ENCODE peak calls at places on chromosomes 7 and 10, in ten cellular contexts. F, T, I, Q, D, P, O, X, W and E are unnamed samples.
A peak's percentile ranks its signal among the peaks of the same experiment; 100 is the strongest.

GRCh38 chr7:150992833-150993302 is 2.1 kb downstream of the NOS3 start:
- DNase-seq in I (no peak), D (peak; percentile 76), P (no peak), O (no peak), X (no peak), Q (no peak), F (peak; percentile 78), W (no peak), T (no peak), E (no peak)

GRCh38 chr10:96470108-96470743 is 43.5 kb downstream of the TLL2 start:
- DNase-seq in D (peak; percentile 43), X (peak; percentile 51), O (peak; percentile 10), T (no peak), Q (no peak), I (no peak), W (no peak), P (peak; percentile 43), F (peak; percentile 63), E (no peak)

GRCh38 chr7:152761116-152761748 is 1.7 kb downstream of the ACTR3B start:
- DNase-seq in Q (no peak), O (no peak), T (no peak), F (no peak), W (no peak), X (no peak), D (no peak), I (no peak), P (peak; percentile 1), E (no peak)

GRCh38 chr7:47358944-47359588 is 222.8 kb downstream of the TNS3 start:
- DNase-seq in I (no peak), X (no peak), W (peak; percentile 13), F (no peak), T (no peak), O (no peak), D (no peak), Q (no peak), P (no peak), E (no peak)

GRCh38 chr10:4262449-4262848 is 477.4 kb upstream of the KLF6 start:
- DNase-seq in P (no peak), T (no peak), F (no peak), X (no peak), D (no peak), I (no peak), Q (no peak), W (no peak), O (no peak), E (no peak)

GRCh38 chr10:95472304-95473088 is 88.7 kb downstream of the SORBS1 start:
- DNase-seq in P (no peak), W (no peak), I (no peak), Q (no peak), O (no peak), D (no peak), F (no peak), T (no peak), X (no peak), E (no peak)

GRCh38 chr7:96823274-96823673 is 113.6 kb upstream of the SEM1 start:
- DNase-seq in W (no peak), X (no peak), I (no peak), Q (no peak), F (peak; percentile 74), O (no peak), P (no peak), D (no peak), T (peak; percentile 79), E (no peak)

GRCh38 chr10:70461397-70462348 is 16.9 kb upstream of the PALD1 start:
- DNase-seq in T (peak; percentile 22), Q (peak; percentile 21), I (no peak), X (peak; percentile 78), P (peak; percentile 61), D (peak; percentile 58), F (peak; percentile 62), W (no peak), O (peak; percentile 35), E (no peak)

GRCh38 chr10:47088656-47089354 is 177.6 kb downstream of the PTPN20 start:
- DNase-seq in W (no peak), X (no peak), T (no peak), Q (no peak), P (no peak), I (no peak), D (no peak), F (no peak), O (no peak), E (no peak)

GRCh38 chr7:22675436-22675835 is 51.6 kb upstream of the IL6 start:
- DNase-seq in P (no peak), T (no peak), F (no peak), I (no peak), X (no peak), D (no peak), Q (no peak), O (no peak), W (peak; percentile 9), E (no peak)

GRCh38 chr10:60048146-60048545 is 141.8 kb upstream of the CCDC6 start:
- DNase-seq in P (no peak), F (peak; percentile 42), O (no peak), I (no peak), X (no peak), T (no peak), Q (no peak), W (no peak), D (peak; percentile 10), E (no peak)

GRCh38 chr10:78947226-78947625 is 121.5 kb upstream of the ZMIZ1 start:
- DNase-seq in W (peak; percentile 63), I (no peak), P (no peak), Q (peak; percentile 73), T (no peak), X (no peak), F (no peak), O (no peak), D (no peak), E (no peak)

GRCh38 chr7:57348646-57349269 is 101.2 kb upstream of the ZNF716 start:
- DNase-seq in I (no peak), X (no peak), W (no peak), D (no peak), O (no peak), T (no peak), Q (no peak), P (no peak), F (no peak), E (no peak)

GRCh38 chr7:99614495-99614894 is 2.3 kb upstream of the ZSCAN25 start:
- DNase-seq in P (no peak), Q (no peak), W (no peak), D (no peak), T (no peak), O (no peak), I (no peak), F (no peak), X (no peak), E (no peak)

GRCh38 chr7:44449531-44449930 is 40.9 kb downstream of the NUDCD3 start:
- DNase-seq in Q (no peak), X (no peak), P (no peak), T (peak; percentile 13), W (no peak), O (no peak), D (no peak), F (no peak), I (no peak), E (no peak)

GRCh38 chr10:63489838-63490237 is 24.1 kb upstream of the JMJD1C start:
- DNase-seq in F (no peak), Q (no peak), D (no peak), I (no peak), T (no peak), P (no peak), W (no peak), O (no peak), X (no peak), E (no peak)

GRCh38 chr10:114868801-114869200 is 47.2 kb downstream of the FHIP2A start:
- DNase-seq in F (no peak), D (no peak), X (no peak), I (no peak), O (no peak), Q (no peak), P (no peak), T (peak; percentile 58), W (no peak), E (no peak)

GRCh38 chr10:124665558-124665957 is 78.6 kb downstream of the FAM53B start:
- DNase-seq in O (no peak), D (no peak), P (no peak), Q (no peak), I (no peak), X (no peak), F (no peak), W (no peak), T (no peak), E (no peak)

GRCh38 chr7:112411186-112411795 is 39.0 kb upstream of the IFRD1 start:
- DNase-seq in X (peak; percentile 24), F (peak; percentile 68), Q (no peak), T (peak; percentile 36), O (no peak), P (peak; percentile 36), W (no peak), I (no peak), D (no peak), E (no peak)

GRCh38 chr10:3886191-3886590 is 101.2 kb upstream of the KLF6 start:
- DNase-seq in X (no peak), T (no peak), P (no peak), F (no peak), I (no peak), Q (peak; percentile 1), O (no peak), W (no peak), D (peak; percentile 70), E (no peak)

GRCh38 chr10:94963901-94964300 is 25.4 kb downstream of the CYP2C9 start:
- DNase-seq in O (no peak), T (peak; percentile 7), F (peak; percentile 59), W (no peak), P (peak; percentile 17), I (no peak), Q (no peak), X (peak; percentile 4), D (peak; percentile 10), E (no peak)

GRCh38 chr7:132300599-132300998 is 275.7 kb downstream of the PLXNA4 start:
- DNase-seq in T (no peak), Q (no peak), F (no peak), D (no peak), I (no peak), P (no peak), O (no peak), X (no peak), W (no peak), E (no peak)

GRCh38 chr7:44273681-44274622 is 51.4 kb downstream of the CAMK2B start:
- DNase-seq in D (no peak), F (no peak), O (no peak), I (no peak), T (no peak), W (no peak), X (no peak), Q (no peak), P (no peak), E (no peak)

GRCh38 chr10:14772399-14772798 is 2.3 kb downstream of the FAM107B start:
- DNase-seq in P (no peak), D (no peak), W (no peak), O (no peak), X (no peak), Q (no peak), I (no peak), F (no peak), T (no peak), E (no peak)

GRCh38 chr7:52355059-52355458 is 680.4 kb upstream of the POM121L12 start:
- DNase-seq in W (no peak), X (no peak), T (no peak), F (no peak), Q (no peak), P (no peak), O (no peak), I (no peak), D (peak; percentile 59), E (no peak)

GRCh38 chr7:51731086-51731485 is 414.5 kb upstream of the COBL start:
- DNase-seq in X (no peak), I (no peak), W (no peak), Q (no peak), O (no peak), T (no peak), D (no peak), P (no peak), F (no peak), E (no peak)

GRCh38 chr7:28082071-28082470 is 98.5 kb downstream of the JAZF1 start:
- DNase-seq in I (no peak), D (no peak), W (no peak), Q (no peak), T (no peak), F (no peak), P (no peak), X (no peak), O (no peak), E (no peak)

GRCh38 chr10:3287566-3288445 is 115.2 kb upstream of the PITRM1 start:
- DNase-seq in I (peak; percentile 81), F (no peak), T (no peak), D (no peak), Q (peak; percentile 48), W (peak; percentile 61), P (no peak), O (no peak), X (no peak), E (no peak)